ENCODE peak calls at places on chromosome 11, in eight cellular contexts. Z is fibroblast of lung, S is PC-9, B is OCI-LY7, I is A549, J is HCT116, R is IMR-90, H is neural progenitor cell. P is an unnamed sample. For H3K9me3, the result is how much of the 10 kb centered on the place peaks cover.

GRCh38 chr11:46554205-46555162 is 39.3 kb downstream of the AMBRA1 start:
- DNase-seq in Z (peak), R (peak), J (peak), B (no peak), I (peak), H (peak), S (peak), P (peak)

GRCh38 chr11:134069996-134070845 is 1.3 kb downstream of the JAM3 start:
- DNase-seq in R (no peak), Z (no peak), B (no peak), H (peak), J (no peak), S (no peak), I (no peak), P (no peak)

GRCh38 chr11:122344281-122344680 is 228.3 kb upstream of the BLID start:
- DNase-seq in I (no peak), B (no peak), J (no peak), R (peak), S (no peak), H (no peak), Z (peak), P (peak)

GRCh38 chr11:72523991-72524390 is 89.7 kb upstream of the CLPB start:
- DNase-seq in I (no peak), R (no peak), Z (no peak), J (no peak), H (no peak), S (no peak), B (no peak), P (no peak)

GRCh38 chr11:47412152-47412746 is 3.9 kb downstream of the SLC39A13 start:
- DNase-seq in B (peak), R (peak), J (peak), I (peak), H (peak), S (peak), Z (peak), P (no peak)

GRCh38 chr11:75471134-75471943 is 38.3 kb upstream of the KLHL35 start:
- DNase-seq in H (peak), R (no peak), B (no peak), I (no peak), J (no peak), Z (no peak), S (no peak), P (peak)

GRCh38 chr11:74611369-74611861 is 19.0 kb downstream of the POLD3 start:
- DNase-seq in Z (peak), H (peak), J (peak), B (peak), R (peak), I (peak), S (no peak), P (peak)

GRCh38 chr11:111521132-111521531 is 6.6 kb downstream of the HOATZ start:
- DNase-seq in Z (no peak), S (no peak), I (no peak), B (no peak), H (no peak), J (no peak), R (peak), P (no peak)

GRCh38 chr11:2393111-2393868 is 7.3 kb upstream of the TSSC4 start:
- DNase-seq in H (no peak), I (no peak), R (no peak), Z (no peak), S (no peak), B (peak), J (no peak), P (no peak)

GRCh38 chr11:110415081-110415480 is 14.7 kb upstream of the FDX1 start:
- DNase-seq in I (no peak), Z (no peak), H (no peak), S (no peak), R (peak), B (no peak), J (no peak), P (no peak)

GRCh38 chr11:36596880-36597279 is 1.2 kb downstream of the RAG2 start:
- DNase-seq in J (no peak), H (no peak), B (no peak), I (no peak), Z (no peak), R (no peak), S (no peak), P (no peak)

GRCh38 chr11:3201677-3202181 is 16.9 kb downstream of the MRGPRG start:
- DNase-seq in Z (no peak), I (no peak), J (no peak), S (no peak), R (no peak), H (no peak), B (no peak), P (no peak)

GRCh38 chr11:58999291-58999680 is 60.0 kb downstream of the GLYATL1 start:
- DNase-seq in I (no peak), S (no peak), B (peak), R (no peak), H (no peak), J (no peak), Z (no peak), P (no peak)

GRCh38 chr11:111676878-111677585 is 74.8 kb downstream of the SIK2 start:
- DNase-seq in J (peak), H (no peak), I (no peak), B (no peak), S (no peak), Z (no peak), R (peak), P (peak)

GRCh38 chr11:75241906-75242644 is 1.5 kb downstream of the TPBGL start:
- DNase-seq in J (no peak), H (no peak), Z (no peak), I (no peak), R (no peak), S (no peak), B (no peak), P (no peak)

GRCh38 chr11:67673902-67674301 is 521 bp downstream of the ALDH3B2 start:
- DNase-seq in I (no peak), Z (no peak), S (no peak), H (no peak), B (no peak), R (no peak), J (no peak), P (no peak)

GRCh38 chr11:95734009-95734572 is 55.5 kb downstream of the FAM76B start:
- DNase-seq in H (no peak), J (no peak), R (no peak), Z (no peak), B (peak), I (no peak), S (no peak), P (no peak)

GRCh38 chr11:73323464-73323863 is 15.4 kb downstream of the ARHGEF17 start:
- DNase-seq in S (no peak), R (peak), J (no peak), I (no peak), H (peak), B (no peak), Z (peak), P (no peak)

GRCh38 chr11:1734571-1735081 is 15.8 kb downstream of the IFITM10 start:
- DNase-seq in R (no peak), Z (no peak), S (no peak), I (no peak), J (no peak), B (no peak), H (no peak), P (no peak)

GRCh38 chr11:74205181-74205580 is 34.1 kb downstream of the PPME1 start:
- DNase-seq in Z (no peak), S (no peak), J (no peak), I (no peak), R (no peak), B (no peak), H (no peak), P (no peak)

GRCh38 chr11:109222730-109223129 is 199.3 kb upstream of the C11orf87 start:
- DNase-seq in H (no peak), R (no peak), B (no peak), I (no peak), J (no peak), S (no peak), Z (no peak), P (no peak)

GRCh38 chr11:82046778-82047177 is 686.9 kb downstream of the FAM181B start:
- DNase-seq in J (no peak), H (no peak), B (no peak), R (peak), S (no peak), I (no peak), Z (peak), P (no peak)

GRCh38 chr11:65135633-65136145 is 1.4 kb upstream of the SYVN1 start:
- DNase-seq in Z (no peak), B (no peak), I (no peak), R (no peak), J (no peak), H (no peak), S (no peak), P (no peak)

GRCh38 chr11:70226967-70227366 is 23.9 kb downstream of the FADD start:
- DNase-seq in R (no peak), S (no peak), Z (no peak), J (peak), B (no peak), H (peak), I (no peak), P (no peak)

GRCh38 chr11:34644669-34645406 is 23.9 kb downstream of the EHF start:
- DNase-seq in H (no peak), R (peak), B (no peak), Z (peak), I (peak), S (peak), J (no peak), P (peak)

GRCh38 chr11:2202071-2202899 is 30.7 kb upstream of the TH start:
- DNase-seq in S (peak), I (no peak), B (peak), J (no peak), Z (no peak), H (no peak), R (no peak), P (peak)

GRCh38 chr11:31355131-31355530 is 14.4 kb downstream of the DCDC1 start:
- DNase-seq in R (peak), J (no peak), H (no peak), B (no peak), I (no peak), S (no peak), Z (peak), P (peak)

GRCh38 chr11:45473491-45473890 is 187.3 kb upstream of the SYT13 start:
- DNase-seq in S (no peak), R (no peak), Z (no peak), J (no peak), B (no peak), H (no peak), I (no peak), P (no peak)

GRCh38 chr11:3104961-3105790 is 48.0 kb upstream of the CARS1 start:
- DNase-seq in R (no peak), Z (no peak), J (no peak), I (no peak), H (no peak), B (no peak), S (no peak), P (no peak)

GRCh38 chr11:9565822-9566560 is 7.5 kb upstream of the WEE1 start:
- DNase-seq in H (peak), B (no peak), J (peak), I (peak), S (peak), R (peak), Z (peak), P (peak)

GRCh38 chr11:58286249-58286648 is 18.2 kb upstream of the OR10W1 start:
- DNase-seq in R (peak), J (peak), H (peak), S (no peak), I (peak), Z (peak), B (peak), P (peak)

GRCh38 chr11:123216249-123216648 is 21.2 kb upstream of the CLMP start:
- DNase-seq in I (no peak), R (no peak), J (no peak), B (no peak), Z (no peak), H (no peak), S (no peak), P (no peak)

DNA sequence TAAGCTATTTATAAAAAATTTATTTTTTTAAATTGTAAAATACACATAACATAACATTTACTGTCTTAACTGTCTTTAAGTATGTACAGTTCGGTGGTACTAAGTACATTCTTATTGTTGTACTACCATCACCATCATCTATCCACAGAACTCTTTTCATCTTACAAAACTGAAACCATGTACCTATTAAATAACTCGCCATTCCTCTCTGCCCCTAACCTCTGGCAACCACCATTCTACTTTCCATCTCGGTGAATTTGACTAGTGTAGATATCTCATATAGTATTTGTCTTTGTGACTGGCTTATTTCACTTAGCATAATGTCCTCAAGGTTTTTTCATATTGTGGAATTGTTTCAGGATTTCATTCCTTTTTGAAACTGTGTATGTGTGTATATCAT is 22.6 kb downstream of the USP47 start:
- DNase-seq in S (no peak), R (no peak), I (no peak), Z (no peak), B (no peak), H (no peak), J (no peak), P (no peak)
- H3K9me3 ChIP-seq in S (under half), R (under half), I (under half), Z (under half), B (under half), H (under half), J (under half), P (under half)

DNA sequence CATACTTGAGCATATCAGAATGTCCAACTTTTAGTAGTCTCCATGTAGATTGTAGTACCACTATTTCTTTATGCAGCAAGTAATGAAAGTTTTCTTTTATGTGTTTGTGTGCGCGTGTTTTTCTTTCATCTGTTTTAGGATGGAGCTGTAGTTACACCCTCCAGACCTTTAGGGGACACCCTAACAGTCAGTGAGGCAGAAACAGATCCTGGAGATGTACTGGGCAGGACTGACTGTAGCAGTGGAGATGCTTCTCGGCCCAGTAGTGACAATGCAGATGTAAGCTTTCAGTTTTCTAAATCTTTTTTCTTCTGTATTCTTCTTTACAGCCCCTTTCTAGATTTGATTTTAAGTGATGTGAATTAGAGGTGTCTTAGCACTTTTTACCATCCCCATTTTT is 79.9 kb upstream of the GRIK4 start:
- DNase-seq in H (peak), S (peak), I (peak), J (peak), Z (peak), R (peak), B (peak), P (no peak)
- TF ChIP-seq CTCF in H (peak), S (no peak), I (peak), J (peak), Z (peak), R (peak), B (peak), P (peak)

DNA sequence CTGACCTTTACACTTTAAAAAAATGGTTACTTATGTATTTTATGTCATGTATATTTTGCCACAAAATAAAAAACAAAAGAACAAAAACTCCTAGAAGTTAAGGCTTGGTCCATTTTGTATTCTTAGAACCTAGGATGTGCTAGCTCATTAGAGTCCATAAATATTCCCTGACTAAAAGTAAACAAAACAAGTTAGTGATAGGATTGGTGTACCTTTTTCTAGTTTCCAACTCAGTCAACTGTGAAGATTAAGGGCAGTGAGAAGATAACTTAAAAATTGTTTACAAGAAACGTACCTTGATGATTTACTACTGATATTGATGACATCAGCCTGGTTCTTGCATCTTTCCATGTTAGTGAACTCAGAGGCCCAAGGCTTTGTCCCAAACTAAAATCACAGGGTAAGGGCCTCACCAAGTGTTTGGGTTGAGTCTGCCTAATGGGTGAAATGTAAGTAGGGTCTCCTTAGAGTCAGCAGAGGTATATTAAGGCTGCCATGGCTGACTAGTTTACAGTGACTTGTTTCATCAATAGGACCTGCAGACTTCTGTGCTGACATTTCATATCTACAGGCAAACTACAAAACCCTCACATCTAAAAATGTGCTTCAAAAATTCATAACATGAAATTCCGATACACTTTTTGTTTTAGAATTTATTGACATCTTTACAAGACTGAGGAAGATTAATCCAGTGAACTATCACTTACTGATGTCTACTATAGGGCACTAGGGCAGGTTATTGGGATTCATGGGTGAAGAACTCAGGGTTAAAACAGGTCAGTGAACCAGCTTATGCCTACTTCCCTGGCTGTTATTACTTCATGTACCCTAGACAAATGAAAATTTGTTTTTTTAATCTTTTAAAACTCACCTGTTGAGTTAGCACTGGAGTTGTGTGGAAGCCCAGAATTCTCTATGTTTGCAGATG is 4.4 kb downstream of the TMEM123 start:
- DNase-seq in I (no peak), Z (no peak), J (no peak), R (no peak), H (no peak), B (no peak), S (no peak), P (no peak)
- H3K4me2 ChIP-seq in I (peak), Z (no peak), J (no peak), R (no peak), H (no peak), B (peak), S (no peak), P (no peak)

DNA sequence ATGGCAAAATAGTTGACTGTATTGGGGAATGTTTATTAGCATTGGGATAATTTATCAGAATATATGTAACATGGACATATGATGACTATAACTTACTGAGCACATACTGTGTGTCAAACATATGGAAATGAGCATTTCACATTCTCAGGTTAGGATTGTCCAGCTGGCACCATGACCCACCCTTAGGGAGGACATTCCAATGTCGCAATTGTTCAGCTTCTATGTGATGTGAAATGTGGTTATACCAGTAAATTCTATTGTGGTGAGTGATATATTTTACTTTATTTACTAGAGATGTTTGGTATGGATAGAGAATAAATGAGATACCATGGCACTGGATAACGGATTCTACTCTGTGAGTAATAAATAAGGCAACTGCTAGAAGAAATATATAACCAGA is 50.4 kb downstream of the OR4A47 start:
- DNase-seq in S (no peak), H (no peak), Z (no peak), R (no peak), I (no peak), J (no peak), B (no peak), P (no peak)
- H3K9me3 ChIP-seq in S (under half), H (under half), Z (under half), R (under half), I (under half), J (under half), B (under half), P (under half)

GRCh38 chr11:64117763-64118459 is 48.0 kb downstream of the MACROD1 start:
- DNase-seq in S (no peak), J (no peak), Z (no peak), I (no peak), H (no peak), R (no peak), B (no peak), P (no peak)
- TF ChIP-seq CTCF in S (no peak), J (no peak), Z (no peak), I (no peak), H (no peak), R (no peak), B (no peak), P (no peak)

GRCh38 chr11:77596626-77597025 is 6.9 kb downstream of the AQP11 start:
- DNase-seq in S (no peak), R (peak), I (no peak), B (no peak), Z (peak), J (no peak), H (no peak), P (peak)
- H3K4me2 ChIP-seq in S (no peak), R (no peak), I (no peak), B (no peak), Z (no peak), J (no peak), H (no peak), P (no peak)

DNA sequence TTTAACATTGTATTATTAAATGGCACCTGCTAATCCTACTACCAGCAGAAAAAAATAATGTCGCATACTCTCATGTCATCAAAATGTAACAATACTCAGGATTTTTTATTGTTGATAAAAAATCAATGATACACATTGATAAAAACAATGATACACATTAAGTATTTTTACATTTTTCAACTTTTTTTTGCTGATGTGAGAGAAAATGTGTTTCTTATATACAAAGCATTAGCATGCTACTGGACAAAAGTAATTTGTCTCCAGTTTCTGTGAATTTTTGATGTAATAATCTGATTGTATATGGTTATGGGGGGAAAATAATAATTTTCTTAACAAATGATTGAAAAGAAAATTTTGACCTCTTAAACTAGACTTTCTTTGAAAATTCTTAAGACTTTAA is 1256.6 kb upstream of the CNTN5 start:
- DNase-seq in H (no peak), I (no peak), R (no peak), J (no peak), S (no peak), B (no peak), Z (no peak), P (no peak)
- H3K9me3 ChIP-seq in H (under half), I (under half), R (under half), J (under half), S (under half), B (under half), Z (under half), P (under half)

DNA sequence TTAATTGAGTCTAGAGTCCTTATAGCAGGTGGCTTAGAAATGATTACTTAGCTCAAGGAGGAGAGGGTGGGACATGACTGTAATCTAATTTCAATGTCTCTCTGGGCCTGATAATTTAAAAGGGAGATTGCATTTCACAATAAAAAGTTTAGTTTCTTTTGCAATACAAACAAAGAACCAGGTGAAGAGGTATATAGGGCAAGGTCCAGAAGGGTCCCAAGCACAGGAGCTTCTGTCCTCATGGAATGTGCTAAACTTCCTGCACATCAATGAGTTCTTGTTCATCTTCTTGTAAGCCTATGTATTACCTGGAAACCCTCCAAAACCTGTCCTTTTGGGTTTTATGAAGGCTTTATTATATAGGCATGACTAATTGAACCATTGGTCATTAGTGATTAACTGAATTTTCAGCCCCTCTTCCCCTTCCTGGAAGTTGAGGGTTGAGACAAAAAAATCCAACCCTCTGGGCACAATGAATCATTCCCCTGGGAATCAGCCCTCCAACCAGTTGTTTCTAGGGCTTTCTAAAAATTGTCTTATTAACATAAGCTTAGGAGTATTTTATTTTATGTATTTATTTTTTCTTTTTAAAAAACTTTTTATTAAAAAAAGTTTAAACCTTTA is 37.6 kb downstream of the MS4A2 start:
- DNase-seq in B (no peak), R (no peak), S (no peak), H (no peak), Z (no peak), J (no peak), I (no peak), P (peak)
- TF ChIP-seq CTCF in B (no peak), R (no peak), S (no peak), H (no peak), Z (no peak), J (no peak), I (no peak), P (no peak)

GRCh38 chr11:63802637-63803414 is 10.4 kb upstream of the SPINDOC start:
- DNase-seq in B (no peak), Z (peak), J (peak), I (peak), H (no peak), S (peak), R (peak), P (peak)
- H3K4me2 ChIP-seq in B (no peak), Z (no peak), J (peak), I (peak), H (no peak), S (peak), R (peak), P (no peak)